ENCODE peak calls at places on chromosomes 4 and X, in six cellular contexts. S is adrenal gland, L is T-helper 9 cell, C is NCI-H345, H is cerebellar cortex, J is hypothalamus. G is an unnamed sample.

GRCh38 chr4:48681856-48682255 is 98.2 kb downstream of the FRYL start:
- DNase-seq in H (peak; percentile 21), J (no peak), S (no peak), L (no peak), C (no peak), G (peak; percentile 37)

GRCh38 chrX:121336831-121337421 is 289.5 kb downstream of the GLUD2 start:
- DNase-seq in H (no peak), J (no peak), C (no peak), S (no peak), L (no peak), G (no peak)

GRCh38 chrX:47266643-47267042 is 33.8 kb downstream of the USP11 start:
- DNase-seq in S (no peak), H (no peak), J (no peak), C (no peak), L (no peak), G (no peak)

GRCh38 chr4:122875949-122876348 is 46.4 kb downstream of the NUDT6 start:
- DNase-seq in H (no peak), S (no peak), C (no peak), J (no peak), L (no peak), G (no peak)

GRCh38 chr4:8369426-8370105 is 71.0 kb downstream of the ACOX3 start:
- DNase-seq in S (no peak), H (no peak), L (no peak), J (no peak), C (no peak), G (no peak)

GRCh38 chr4:185369729-185370128 is 26.0 kb downstream of the LRP2BP start:
- DNase-seq in C (no peak), L (no peak), S (no peak), J (no peak), H (no peak), G (no peak)

GRCh38 chr4:148443550-148444295 is 1.5 kb upstream of the NR3C2 start:
- DNase-seq in J (peak; percentile 20), S (peak; percentile 21), H (no peak), C (no peak), L (peak; percentile 34), G (no peak)

GRCh38 chrX:44748014-44748413 is 95.8 kb upstream of the DUSP21 start:
- DNase-seq in J (no peak), H (no peak), C (no peak), S (no peak), L (no peak), G (no peak)

GRCh38 chr4:4854649-4855292 is 4.7 kb upstream of the MSX1 start:
- DNase-seq in H (no peak), C (peak; percentile 10), L (no peak), J (no peak), S (no peak), G (no peak)

GRCh38 chrX:13283512-13283911 is 36.3 kb downstream of the ATXN3L start:
- DNase-seq in S (no peak), C (no peak), H (peak; percentile 42), L (no peak), J (no peak), G (peak; percentile 5)